ENCODE peak calls at places on chromosomes 13 and 19, in six cellular contexts. Y, I, S, P, Q and F are unnamed samples.

GRCh38 chr19:33998739-33999345 is 173.5 kb upstream of the LSM14A start:
- DNase-seq in I (no peak), S (peak; percentile 19), P (no peak), Q (no peak), Y (no peak), F (peak; percentile 20)

GRCh38 chr13:98232456-98232855 is 55.4 kb upstream of the RNF113B start:
- DNase-seq in S (peak; percentile 32), P (no peak), I (no peak), Y (no peak), Q (no peak), F (no peak)

GRCh38 chr19:1136201-1136600 is 32.4 kb downstream of the GPX4 start:
- DNase-seq in S (no peak), I (no peak), P (no peak), Y (no peak), Q (no peak), F (no peak)

GRCh38 chr19:8569066-8569761 is 8.0 kb downstream of the MYO1F start:
- DNase-seq in P (no peak), I (peak; percentile 37), Y (peak; percentile 84), S (peak; percentile 98), Q (no peak), F (peak; percentile 42)

GRCh38 chr19:42216653-42217521 is 590 bp downstream of the DEDD2 start:
- DNase-seq in Y (no peak), S (peak; percentile 52), Q (peak; percentile 78), P (peak; percentile 47), I (no peak), F (no peak)

GRCh38 chr13:111082240-111082639 is 32.9 kb upstream of the ARHGEF7 start:
- DNase-seq in Q (no peak), Y (no peak), P (no peak), S (no peak), I (no peak), F (no peak)

GRCh38 chr13:95745289-95745688 is 68.3 kb downstream of the DNAJC3 start:
- DNase-seq in S (no peak), I (no peak), Y (no peak), Q (no peak), P (no peak), F (no peak)

GRCh38 chr19:17210296-17210695 is 4.9 kb upstream of the USE1 start:
- DNase-seq in Y (no peak), I (no peak), P (no peak), S (no peak), Q (no peak), F (no peak)

GRCh38 chr13:35646061-35646774 is 169.7 kb upstream of the MAB21L1 start:
- DNase-seq in Q (no peak), P (no peak), S (no peak), Y (no peak), I (no peak), F (no peak)

GRCh38 chr19:532578-533484 is 1.3 kb downstream of the CDC34 start:
- DNase-seq in Q (peak; percentile 91), Y (peak; percentile 69), S (peak; percentile 74), P (peak; percentile 58), I (no peak), F (peak; percentile 26)

GRCh38 chr19:11050323-11051114 is 38.7 kb upstream of the LDLR start:
- DNase-seq in Y (no peak), I (no peak), P (no peak), Q (no peak), S (no peak), F (no peak)

GRCh38 chr13:35086667-35087066 is 144.6 kb downstream of the NBEA start:
- DNase-seq in P (no peak), Y (no peak), S (peak; percentile 9), I (no peak), Q (no peak), F (no peak)

GRCh38 chr19:52785506-52785905 is 1.1 kb downstream of the ZNF600 start:
- DNase-seq in Q (no peak), P (no peak), S (no peak), I (no peak), Y (no peak), F (no peak)

GRCh38 chr13:62324842-62325241 is 909.2 kb upstream of the PCDH20 start:
- DNase-seq in S (no peak), I (no peak), P (no peak), Y (no peak), Q (no peak), F (no peak)

GRCh38 chr13:114283581-114283980 is 2.2 kb downstream of the UPF3A start:
- DNase-seq in Q (no peak), Y (no peak), I (no peak), S (peak; percentile 29), P (no peak), F (no peak)

GRCh38 chr19:19134687-19135158 is 3.6 kb downstream of the TMEM161A start:
- DNase-seq in I (peak; percentile 32), Q (no peak), S (no peak), P (no peak), Y (no peak), F (no peak)

GRCh38 chr13:70604448-70604847 is 496.2 kb upstream of the KLHL1 start:
- DNase-seq in Y (no peak), S (no peak), I (no peak), P (no peak), Q (no peak), F (no peak)